ENCODE peak calls at places on chromosomes 3 and 15, in ten cellular contexts. T is midbrain; G is Ammon's horn; C is CD8-positive, alpha-beta memory T cell; H is stimulated activated CD8-positive, alpha-beta memory T cell treated with anti-CD3 and anti-CD28 coated beads, Interleukin-7, amount 100 ng/mL, for 48 hours; V is H54; N is psoas muscle; L is AG09309; R is GDM1; F is colonic mucosa. Z is an unnamed sample.

GRCh38 chr15:90871097-90871715 is 2.8 kb downstream of the FURIN start:
- DNase-seq in V (no peak), C (peak; percentile 18), H (no peak), R (no peak), T (peak; percentile 27), F (peak; percentile 47), L (no peak), N (peak; percentile 62), G (no peak), Z (no peak)

GRCh38 chr3:29972594-29972993 is 633.8 kb upstream of the TGFBR2 start:
- DNase-seq in F (no peak), G (no peak), C (no peak), L (peak; percentile 70), N (no peak), V (no peak), R (no peak), T (no peak), H (no peak), Z (no peak)

GRCh38 chr3:159892171-159892791 is 96.4 kb upstream of the IL12A start:
- DNase-seq in C (no peak), N (no peak), G (peak; percentile 68), R (no peak), L (no peak), V (no peak), H (no peak), F (no peak), T (no peak), Z (no peak)

GRCh38 chr15:67290319-67290718 is 35.7 kb downstream of the IQCH start:
- DNase-seq in N (no peak), F (no peak), G (no peak), H (no peak), R (no peak), L (no peak), C (no peak), V (no peak), T (no peak), Z (no peak)

GRCh38 chr3:12766541-12766940 is 7.5 kb upstream of the TMEM40 start:
- DNase-seq in F (no peak), N (no peak), T (no peak), H (no peak), R (no peak), V (no peak), G (no peak), L (no peak), C (no peak), Z (no peak)

GRCh38 chr15:98889930-98890695 is 117.5 kb downstream of the PGPEP1L start:
- DNase-seq in G (no peak), N (no peak), L (peak; percentile 85), R (no peak), F (no peak), T (no peak), V (no peak), C (no peak), H (no peak), Z (no peak)

GRCh38 chr3:134933997-134934396 is 138.9 kb downstream of the EPHB1 start:
- DNase-seq in R (no peak), L (no peak), C (no peak), V (no peak), H (no peak), F (no peak), N (no peak), T (no peak), G (no peak), Z (no peak)

GRCh38 chr15:65829150-65829764 is 37.2 kb upstream of the DENND4A start:
- DNase-seq in V (no peak), H (no peak), R (no peak), L (no peak), T (no peak), C (no peak), G (no peak), N (no peak), F (no peak), Z (no peak)

GRCh38 chr3:197237897-197238296 is 60.5 kb downstream of the DLG1 start:
- DNase-seq in C (no peak), T (no peak), G (no peak), N (no peak), F (no peak), V (no peak), L (no peak), H (no peak), R (no peak), Z (no peak)

GRCh38 chr15:100790786-100791265 is 88.8 kb upstream of the ALDH1A3 start:
- DNase-seq in N (no peak), H (no peak), G (no peak), T (no peak), V (no peak), L (no peak), R (no peak), C (no peak), F (no peak), Z (no peak)

GRCh38 chr3:28000608-28001007 is 240.8 kb upstream of the CMC1 start:
- DNase-seq in N (no peak), C (no peak), V (no peak), H (no peak), G (no peak), F (no peak), R (no peak), T (no peak), L (no peak), Z (no peak)

GRCh38 chr15:91655891-91656290 is 197.6 kb upstream of the SLCO3A1 start:
- DNase-seq in V (no peak), H (no peak), N (no peak), F (no peak), L (no peak), C (no peak), T (no peak), R (no peak), G (no peak), Z (no peak)

GRCh38 chr3:172582712-172583111 is 59.5 kb upstream of the TNFSF10 start:
- DNase-seq in V (no peak), C (no peak), T (no peak), H (no peak), N (no peak), F (no peak), L (no peak), G (no peak), R (no peak), Z (no peak)

GRCh38 chr3:67578416-67578815 is 76.0 kb downstream of the SUCLG2 start:
- DNase-seq in N (no peak), L (no peak), G (no peak), F (no peak), T (no peak), C (no peak), H (no peak), V (no peak), R (no peak), Z (no peak)

GRCh38 chr15:70328137-70329115 is 230.7 kb upstream of the TLE3 start:
- DNase-seq in C (no peak), V (no peak), F (no peak), H (no peak), G (peak; percentile 64), R (peak; percentile 70), N (peak; percentile 76), L (no peak), T (peak; percentile 21), Z (no peak)

GRCh38 chr3:59566481-59566975 is 516.7 kb upstream of the CFAP20DC start:
- DNase-seq in F (no peak), N (no peak), L (no peak), V (no peak), C (no peak), H (no peak), R (no peak), G (no peak), T (no peak), Z (no peak)

GRCh38 chr3:125057186-125057850 is 1.5 kb upstream of the HEG1 start:
- DNase-seq in N (no peak), L (no peak), T (no peak), H (no peak), C (no peak), V (peak; percentile 95), R (no peak), F (no peak), G (no peak), Z (no peak)

GRCh38 chr3:15659254-15659975 is 57.9 kb downstream of the BTD start:
- DNase-seq in G (no peak), F (no peak), L (no peak), T (no peak), N (no peak), V (no peak), H (no peak), R (no peak), C (no peak), Z (no peak)

GRCh38 chr15:92882697-92883642 is 17.2 kb upstream of the CHD2 start:
- DNase-seq in V (no peak), L (no peak), R (no peak), N (peak; percentile 43), C (peak; percentile 10), H (no peak), F (peak; percentile 32), G (no peak), T (no peak), Z (peak; percentile 26)

GRCh38 chr3:191982481-191982880 is 521.5 kb downstream of the PYDC2 start:
- DNase-seq in H (no peak), T (no peak), G (no peak), F (no peak), R (no peak), C (no peak), V (no peak), L (no peak), N (no peak), Z (no peak)

GRCh38 chr3:37703633-37704032 is 158.0 kb upstream of the CTDSPL start:
- DNase-seq in F (no peak), G (no peak), C (no peak), H (no peak), R (no peak), N (no peak), V (no peak), T (no peak), L (no peak), Z (no peak)

GRCh38 chr3:160842021-160843005 is 86.3 kb downstream of the PPM1L start:
- DNase-seq in N (no peak), G (no peak), C (no peak), T (no peak), V (no peak), H (no peak), R (no peak), F (no peak), L (no peak), Z (no peak)

GRCh38 chr15:99344639-99345038 is 93.4 kb downstream of the LRRC28 start:
- DNase-seq in N (no peak), H (no peak), L (no peak), V (no peak), G (no peak), R (no peak), C (no peak), F (no peak), T (no peak), Z (no peak)

GRCh38 chr3:55704521-55704920 is 217.4 kb upstream of the WNT5A start:
- DNase-seq in C (no peak), G (no peak), R (no peak), L (no peak), H (no peak), V (no peak), F (no peak), T (no peak), N (no peak), Z (no peak)

GRCh38 chr15:76099388-76099787 is 39.6 kb downstream of the TMEM266 start:
- DNase-seq in R (no peak), L (no peak), H (no peak), F (no peak), N (no peak), C (no peak), G (no peak), V (no peak), T (no peak), Z (no peak)

GRCh38 chr3:29605845-29606244 is 325.0 kb downstream of the RBMS3 start:
- DNase-seq in R (no peak), V (no peak), H (no peak), T (no peak), G (no peak), C (no peak), L (peak; percentile 62), F (no peak), N (no peak), Z (no peak)

GRCh38 chr3:145776782-145777408 is 384.1 kb downstream of the PLOD2 start:
- DNase-seq in V (peak; percentile 1), F (peak; percentile 55), G (peak; percentile 70), L (peak; percentile 39), H (no peak), N (no peak), T (peak; percentile 35), R (peak; percentile 17), C (no peak), Z (no peak)

GRCh38 chr15:81098884-81099601 is 35.0 kb upstream of the CFAP161 start:
- DNase-seq in L (no peak), N (peak; percentile 23), C (no peak), V (no peak), G (no peak), H (no peak), T (no peak), R (peak; percentile 95), F (no peak), Z (no peak)

Z was measured in stimulated activated CD4-positive, alpha-beta T cell treated with anti-CD3 and anti-CD28 coated beads, Interleukin-15, amount 100 ng/mL, for 1 hour.